ENCODE peak calls at places on chromosomes 2 and 18, in nine cellular contexts. L is spleen; X is colonic mucosa; V is GM23338; J is stimulated activated CD8-positive, alpha-beta memory T cell treated with anti-CD3 and anti-CD28 coated beads, Interleukin-15, amount 100 ng/mL, for 24 hours; M is occipital lobe; Q is stromal cell of bone marrow; F is NCI-H774; D is keratinocyte. P is an unnamed sample.
A peak's percentile ranks its signal among the peaks of the same experiment; 100 is the strongest.

GRCh38 chr18:46211816-46212215 is 107.6 kb downstream of the HAUS1 start:
- DNase-seq in Q (no peak), V (no peak), M (no peak), F (no peak), X (no peak), J (no peak), L (no peak), D (no peak), P (no peak)

GRCh38 chr18:10131036-10131774 is 217.4 kb downstream of the VAPA start:
- DNase-seq in V (peak; percentile 44), L (no peak), M (no peak), J (no peak), X (no peak), F (no peak), D (no peak), Q (no peak), P (no peak)

GRCh38 chr18:43341014-43341413 is 63.7 kb upstream of the SYT4 start:
- DNase-seq in F (no peak), V (no peak), D (no peak), L (no peak), Q (no peak), J (no peak), M (no peak), X (no peak), P (peak; percentile 28)

GRCh38 chr2:231297108-231297908 is 98.2 kb upstream of the B3GNT7 start:
- DNase-seq in Q (peak; percentile 11), D (no peak), F (no peak), J (peak; percentile 3), V (peak; percentile 84), M (peak; percentile 45), X (peak; percentile 74), L (peak; percentile 86), P (peak; percentile 69)

GRCh38 chr2:29688429-29688828 is 233.0 kb downstream of the ALK start:
- DNase-seq in D (no peak), V (no peak), F (no peak), L (no peak), Q (no peak), M (no peak), X (no peak), J (no peak), P (no peak)

GRCh38 chr2:74843371-74844298 is 9.7 kb downstream of the HK2 start:
- DNase-seq in Q (peak; percentile 94), J (no peak), L (no peak), M (no peak), D (no peak), X (peak; percentile 67), V (no peak), F (no peak), P (no peak)

GRCh38 chr2:233977296-233977837 is 60.2 kb downstream of the TRPM8 start:
- DNase-seq in F (no peak), J (no peak), V (peak; percentile 26), M (no peak), Q (no peak), D (no peak), L (no peak), X (no peak), P (no peak)

GRCh38 chr2:144660518-144661316 is 140.8 kb upstream of the ZEB2 start:
- DNase-seq in J (no peak), L (no peak), X (no peak), V (no peak), Q (no peak), D (peak; percentile 25), M (no peak), F (no peak), P (no peak)

GRCh38 chr2:175366814-175367213 is 185.3 kb upstream of the ATP5MC3 start:
- DNase-seq in V (peak; percentile 75), M (peak; percentile 2), J (no peak), L (no peak), Q (peak; percentile 25), X (peak; percentile 22), D (peak; percentile 5), F (peak; percentile 47), P (no peak)

GRCh38 chr18:14577971-14578370 is 34.6 kb upstream of the POTEC start:
- DNase-seq in M (no peak), F (no peak), J (no peak), Q (peak; percentile 16), L (no peak), D (no peak), V (no peak), X (no peak), P (no peak)

GRCh38 chr2:165390875-165391274 is 78.6 kb upstream of the CSRNP3 start:
- DNase-seq in X (no peak), Q (no peak), M (no peak), L (no peak), D (no peak), F (peak; percentile 23), J (no peak), V (no peak), P (no peak)

GRCh38 chr2:149857344-149857743 is 269.8 kb upstream of the MMADHC start:
- DNase-seq in V (no peak), F (no peak), L (no peak), X (no peak), M (no peak), Q (no peak), D (no peak), J (no peak), P (no peak)

GRCh38 chr18:3901811-3902210 is 451.8 kb downstream of the TGIF1 start:
- DNase-seq in J (no peak), M (no peak), Q (no peak), L (no peak), D (no peak), F (no peak), X (no peak), V (no peak), P (no peak)

GRCh38 chr2:112290098-112290497 is 14.7 kb downstream of the ZC3H6 start:
- DNase-seq in V (no peak), X (no peak), F (no peak), D (no peak), J (no peak), M (no peak), Q (no peak), L (no peak), P (no peak)

GRCh38 chr2:25159947-25160346 is 8.4 kb downstream of the POMC start:
- DNase-seq in V (peak; percentile 78), J (no peak), F (no peak), M (no peak), Q (no peak), X (no peak), D (no peak), L (peak; percentile 43), P (no peak)